ENCODE peak calls at places on chromosome 1, in four cellular contexts. One of them, this sample, is unnamed.

GRCh38 chr1:2592672-2593071 is 6.1 kb downstream of the PRXL2B start:
- DNase-seq in stimulated activated CD4-positive, alpha-beta T cell treated with anti-CD3 and anti-CD28 coated beads, Interleukin-2, amount 100 ng/mL, for 48 hours: no peak
- DNase-seq in brain microvascular endothelial cell: no peak
- DNase-seq in NCI-H748 treated with DMSO at 0.1 percent for 48 hours: no peak
- DNase-seq in this sample: no peak

GRCh38 chr1:179230251-179230650 is 774 bp upstream of the ABL2 start:
- DNase-seq in stimulated activated CD4-positive, alpha-beta T cell treated with anti-CD3 and anti-CD28 coated beads, Interleukin-2, amount 100 ng/mL, for 48 hours: no peak
- DNase-seq in brain microvascular endothelial cell: peak
- DNase-seq in NCI-H748 treated with DMSO at 0.1 percent for 48 hours: no peak
- DNase-seq in this sample: no peak

GRCh38 chr1:151837197-151837596 is 2.4 kb downstream of the C2CD4D start:
- DNase-seq in stimulated activated CD4-positive, alpha-beta T cell treated with anti-CD3 and anti-CD28 coated beads, Interleukin-2, amount 100 ng/mL, for 48 hours: no peak
- DNase-seq in brain microvascular endothelial cell: no peak
- DNase-seq in NCI-H748 treated with DMSO at 0.1 percent for 48 hours: no peak
- DNase-seq in this sample: no peak

GRCh38 chr1:16371725-16372124 is 4.7 kb downstream of the SZRD1 start:
- DNase-seq in stimulated activated CD4-positive, alpha-beta T cell treated with anti-CD3 and anti-CD28 coated beads, Interleukin-2, amount 100 ng/mL, for 48 hours: no peak
- DNase-seq in brain microvascular endothelial cell: peak
- DNase-seq in NCI-H748 treated with DMSO at 0.1 percent for 48 hours: no peak
- DNase-seq in this sample: no peak

GRCh38 chr1:32240140-32240951 is 6.7 kb upstream of the FAM167B start:
- DNase-seq in stimulated activated CD4-positive, alpha-beta T cell treated with anti-CD3 and anti-CD28 coated beads, Interleukin-2, amount 100 ng/mL, for 48 hours: peak
- DNase-seq in brain microvascular endothelial cell: no peak
- DNase-seq in NCI-H748 treated with DMSO at 0.1 percent for 48 hours: peak
- DNase-seq in this sample: peak

GRCh38 chr1:19596065-19596718 is 47.9 kb upstream of the NBL1 start:
- DNase-seq in stimulated activated CD4-positive, alpha-beta T cell treated with anti-CD3 and anti-CD28 coated beads, Interleukin-2, amount 100 ng/mL, for 48 hours: no peak
- DNase-seq in brain microvascular endothelial cell: no peak
- DNase-seq in NCI-H748 treated with DMSO at 0.1 percent for 48 hours: no peak
- DNase-seq in this sample: peak

GRCh38 chr1:152061952-152062351 is 25.1 kb upstream of the S100A11 start:
- DNase-seq in stimulated activated CD4-positive, alpha-beta T cell treated with anti-CD3 and anti-CD28 coated beads, Interleukin-2, amount 100 ng/mL, for 48 hours: no peak
- DNase-seq in brain microvascular endothelial cell: no peak
- DNase-seq in NCI-H748 treated with DMSO at 0.1 percent for 48 hours: no peak
- DNase-seq in this sample: no peak

GRCh38 chr1:187157552-187157951 is 328.8 kb downstream of the PLA2G4A start:
- DNase-seq in stimulated activated CD4-positive, alpha-beta T cell treated with anti-CD3 and anti-CD28 coated beads, Interleukin-2, amount 100 ng/mL, for 48 hours: no peak
- DNase-seq in brain microvascular endothelial cell: no peak
- DNase-seq in NCI-H748 treated with DMSO at 0.1 percent for 48 hours: no peak
- DNase-seq in this sample: no peak

GRCh38 chr1:119367332-119368124 is 1.1 kb upstream of the HAO2 start:
- DNase-seq in stimulated activated CD4-positive, alpha-beta T cell treated with anti-CD3 and anti-CD28 coated beads, Interleukin-2, amount 100 ng/mL, for 48 hours: no peak
- DNase-seq in brain microvascular endothelial cell: no peak
- DNase-seq in NCI-H748 treated with DMSO at 0.1 percent for 48 hours: no peak
- DNase-seq in this sample: peak

This sample was measured in NCI-H1105 treated with DMSO at 0.1 percent for 48 hours.